ENCODE peak calls at places on chromosomes 2 and 18, in five cellular contexts. E, H, O, T and L are unnamed samples.

GRCh38 chr18:75213610-75214009 is 3.0 kb downstream of the TSHZ1 start:
- DNase-seq in T (peak; percentile 96), H (no peak), E (no peak), O (no peak), L (no peak)

GRCh38 chr18:37533647-37534565 is 31.7 kb downstream of the CELF4 start:
- DNase-seq in E (peak; percentile 32), T (no peak), H (no peak), O (peak; percentile 76), L (no peak)

GRCh38 chr2:137948894-137949293 is 15.4 kb upstream of the HNMT start:
- DNase-seq in E (no peak), T (no peak), O (no peak), H (no peak), L (no peak)

GRCh38 chr2:96946060-96946459 is 40.3 kb downstream of the FAM178B start:
- DNase-seq in E (no peak), H (no peak), T (no peak), O (no peak), L (no peak)

GRCh38 chr2:172489682-172490081 is 62.3 kb downstream of the ITGA6 start:
- DNase-seq in H (no peak), E (no peak), T (no peak), O (no peak), L (no peak)

GRCh38 chr2:230904856-230905447 is 20.1 kb downstream of the GPR55 start:
- DNase-seq in T (no peak), O (no peak), H (no peak), E (no peak), L (no peak)

GRCh38 chr2:134136702-134137101 is 117.2 kb upstream of the MGAT5 start:
- DNase-seq in H (no peak), O (no peak), T (no peak), E (no peak), L (no peak)

GRCh38 chr18:76499596-76500340 is 4.7 kb upstream of the ZNF516 start:
- DNase-seq in H (no peak), E (no peak), O (no peak), T (no peak), L (no peak)

GRCh38 chr2:142291964-142292363 is 161.1 kb upstream of the LRP1B start:
- DNase-seq in T (no peak), H (no peak), O (no peak), E (no peak), L (no peak)

GRCh38 chr2:8761529-8762164 is 75.8 kb downstream of the KIDINS220 start:
- DNase-seq in H (peak; percentile 36), O (peak; percentile 30), T (peak; percentile 47), E (peak; percentile 54), L (no peak)

GRCh38 chr18:62324917-62325805 is at the start of gene TNFRSF11A:
- DNase-seq in T (peak; percentile 30), H (no peak), O (peak; percentile 81), E (peak; percentile 83), L (no peak)

GRCh38 chr2:602571-603366 is 74.4 kb downstream of the TMEM18 start:
- DNase-seq in O (no peak), H (peak; percentile 21), T (no peak), E (no peak), L (no peak)

GRCh38 chr18:74631242-74632087 is 33.8 kb downstream of the ZNF407 start:
- DNase-seq in E (no peak), O (no peak), T (peak; percentile 61), H (no peak), L (no peak)

GRCh38 chr18:74476154-74476553 is 19.0 kb upstream of the DIPK1C start:
- DNase-seq in E (peak; percentile 50), O (peak; percentile 74), T (peak; percentile 6), H (peak; percentile 25), L (no peak)

GRCh38 chr18:61869631-61870030 is 23.2 kb downstream of the RNF152 start:
- DNase-seq in E (no peak), H (no peak), O (no peak), T (no peak), L (no peak)

GRCh38 chr2:73423913-73424312 is 38.3 kb downstream of the ALMS1 start:
- DNase-seq in T (no peak), E (no peak), O (no peak), H (no peak), L (no peak)

DNA sequence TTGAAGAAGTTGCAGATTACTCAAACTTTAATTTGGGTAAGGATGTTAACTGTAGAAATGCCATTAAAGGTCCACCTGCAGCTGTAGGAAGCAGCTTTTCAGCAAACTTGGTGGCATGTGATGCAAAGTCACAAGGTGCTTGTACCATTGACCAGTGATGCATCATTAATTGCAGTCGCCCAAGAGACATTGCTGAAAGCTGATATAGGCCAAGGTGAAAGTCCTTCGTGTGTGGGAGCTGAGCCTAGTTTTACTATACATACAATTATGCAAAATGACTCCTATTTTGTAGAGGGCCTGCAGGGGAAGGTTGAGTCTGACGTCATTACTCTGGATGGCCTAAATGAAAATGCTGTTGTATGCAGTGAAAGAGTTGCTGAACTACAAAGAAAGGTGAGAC is 40.5 kb downstream of the ALMS1 start:
- DNase-seq in T (no peak), H (no peak), O (no peak), E (no peak), L (no peak)
- H3K27ac ChIP-seq in T (no peak overlapping the region), H (no peak overlapping the region), O (no peak overlapping the region), E (no peak overlapping the region), L (no peak overlapping the region)

GRCh38 chr2:10079931-10080535 is at the start of gene CYS1:
- DNase-seq in T (no peak), E (peak; percentile 82), H (no peak), O (peak; percentile 69), L (peak; percentile 51)

GRCh38 chr2:10080536-10081304 is 509 bp upstream of the CYS1 start:
- DNase-seq in E (peak; percentile 11), H (no peak), O (peak; percentile 47), T (no peak), L (no peak)

GRCh38 chr2:10078704-10079191 is 1.5 kb downstream of the CYS1 start:
- DNase-seq in E (no peak), O (no peak), T (no peak), H (no peak), L (no peak)

GRCh38 chr2:10078001-10078400 is 2.2 kb downstream of the CYS1 start:
- DNase-seq in E (no peak), O (no peak), T (no peak), H (no peak), L (no peak)

DNA sequence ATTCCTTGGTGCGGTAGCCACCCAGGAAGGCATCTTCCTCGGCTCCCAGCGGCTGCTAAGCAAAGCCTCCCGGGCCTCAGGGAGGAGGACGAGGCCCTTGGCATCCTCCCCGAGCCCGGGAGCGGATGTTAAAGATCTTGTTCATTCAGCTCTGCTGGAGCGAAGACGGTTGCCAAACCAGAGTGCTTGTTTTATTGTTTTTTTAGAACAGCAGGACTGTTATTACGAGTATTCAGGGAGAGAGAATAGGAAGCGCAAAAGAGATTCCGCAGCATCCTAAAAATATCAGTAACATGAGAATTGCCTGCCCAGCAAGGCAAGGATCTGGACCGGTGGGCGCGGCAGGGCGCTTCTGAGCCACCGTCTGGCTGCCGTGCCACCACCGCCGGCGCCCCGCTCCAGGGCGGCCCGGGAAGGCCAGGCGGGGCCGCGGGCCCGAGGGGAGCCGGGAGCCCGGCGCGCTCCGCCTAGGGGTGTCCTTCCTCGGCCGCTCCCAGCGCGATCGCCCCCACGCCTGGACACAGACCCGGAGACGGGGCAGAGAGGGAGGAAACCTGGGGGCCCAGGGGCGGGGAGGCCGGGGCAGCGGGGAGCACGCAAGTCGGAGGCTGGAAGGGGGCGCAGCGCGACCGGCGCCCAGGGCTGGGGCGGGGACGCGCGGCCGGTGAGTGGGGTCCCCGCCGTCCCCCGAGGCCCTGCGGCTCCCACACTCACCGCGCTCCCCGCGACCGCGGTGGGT is 850 bp downstream of the CYS1 start:
- DNase-seq in E (no peak), O (peak; percentile 67), H (no peak), T (no peak), L (peak; percentile 38)
- TF ChIP-seq EZH2 in E (no peak), O (no peak), H (peak; percentile 98), T (peak; percentile 47), L (peak; percentile 98)

DNA sequence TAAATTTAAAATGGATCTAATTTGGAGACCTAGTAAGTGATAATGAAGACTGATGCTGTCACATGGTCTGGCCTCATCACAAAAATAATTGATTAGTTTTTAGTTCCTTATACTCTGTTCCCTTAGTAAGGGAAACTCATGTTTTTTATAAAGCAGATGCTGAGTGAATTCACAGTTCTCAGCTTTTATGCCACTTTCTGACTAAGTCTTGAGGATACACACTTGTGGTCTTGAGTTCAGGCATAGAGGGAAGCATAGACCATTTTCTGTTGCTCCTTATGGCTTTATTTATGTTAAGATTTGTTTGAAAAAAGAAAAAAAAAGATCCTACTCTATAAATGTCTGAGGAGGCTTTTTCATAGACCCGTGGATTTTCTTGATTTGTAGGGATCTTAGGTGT is 91.1 kb downstream of the MAP4K4 start:
- DNase-seq in O (no peak), E (no peak), T (no peak), H (no peak), L (no peak)
- H3K27ac ChIP-seq in O (no peak overlapping the region), E (no peak overlapping the region), T (no peak overlapping the region), H (peak overlapping the region; percentile 41), L (peak overlapping the region; percentile 63)

DNA sequence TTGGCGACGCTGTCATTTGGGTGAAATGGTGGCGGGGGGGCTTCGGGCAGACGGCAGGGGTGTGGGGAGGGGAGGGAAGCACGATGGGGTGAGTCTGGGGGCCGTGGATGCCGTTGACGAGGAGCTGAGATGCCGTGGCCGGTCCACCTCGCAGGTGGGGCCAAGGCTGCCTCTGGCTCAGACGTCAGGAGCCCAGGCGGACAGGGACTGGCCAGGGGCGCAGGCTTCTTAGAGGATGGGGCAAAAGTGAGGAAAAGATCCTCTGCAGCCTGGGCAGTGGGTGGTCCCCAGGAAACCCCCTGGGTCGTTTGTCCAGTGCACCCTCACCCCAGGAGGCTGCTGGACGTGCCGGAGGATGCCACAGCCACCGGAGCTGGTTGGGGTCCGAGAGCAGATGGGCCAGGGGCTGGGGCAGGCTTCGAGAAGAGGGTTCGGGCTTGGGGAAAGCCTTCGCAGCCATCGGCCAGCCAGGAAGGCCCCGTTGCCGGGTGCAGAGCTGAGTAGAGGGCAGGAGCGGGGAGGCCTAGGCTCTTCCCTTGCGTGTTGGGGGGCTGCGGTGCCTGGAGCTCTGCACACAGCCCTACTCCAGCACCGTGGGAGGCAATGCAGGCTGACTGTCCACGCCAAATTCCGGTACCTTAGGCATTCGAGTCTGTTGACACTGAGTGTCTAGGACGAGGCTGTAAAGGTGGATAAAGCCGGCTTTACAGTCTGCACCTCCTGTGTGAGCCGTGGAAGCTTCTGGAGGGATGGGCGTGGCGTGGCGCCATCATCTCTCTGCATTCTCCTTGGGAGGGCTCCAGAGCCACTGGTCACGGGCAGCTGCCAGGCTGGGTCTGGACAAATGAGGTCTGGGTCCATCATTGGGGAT is 18.8 kb downstream of the GPC1 start:
- DNase-seq in E (no peak), T (no peak), O (no peak), H (no peak), L (no peak)
- TF ChIP-seq EZH2 in E (no peak), T (peak; percentile 93), O (no peak), H (peak; percentile 92), L (no peak)

GRCh38 chr2:229087229-229087628 is 183.9 kb downstream of the PID1 start:
- DNase-seq in E (no peak), H (no peak), T (no peak), O (no peak), L (no peak)

GRCh38 chr2:229081411-229081810 is 189.7 kb downstream of the PID1 start:
- DNase-seq in E (no peak), O (peak; percentile 8), T (no peak), H (no peak), L (no peak)

GRCh38 chr2:229085439-229085838 is 185.6 kb downstream of the PID1 start:
- DNase-seq in O (no peak), E (no peak), T (no peak), H (no peak), L (no peak)

GRCh38 chr2:229084467-229084866 is 186.6 kb downstream of the PID1 start:
- DNase-seq in E (no peak), T (no peak), O (no peak), H (no peak), L (no peak)

GRCh38 chr2:229083606-229084349 is 187.3 kb downstream of the PID1 start:
- DNase-seq in T (no peak), E (no peak), O (no peak), H (no peak), L (no peak)
- H3K27ac ChIP-seq in T (no peak overlapping the region), E (no peak overlapping the region), O (no peak overlapping the region), H (no peak overlapping the region), L (no peak overlapping the region)